ENCODE peak calls at places on chromosomes 7 and 10, in eight cellular contexts. C is fibroblast of lung; O is right cardiac atrium; T is CD8-positive, alpha-beta T cell; Z is dorsolateral prefrontal cortex; A is mesendoderm; B is AG04450; M is IMR-90. H is an unnamed sample.

GRCh38 chr10:28248092-28248491 is 54.8 kb downstream of the MPP7 start:
- DNase-seq in M (peak), Z (no peak), B (no peak), C (peak), A (no peak), O (no peak), T (no peak), H (no peak)

GRCh38 chr7:152860302-152860701 is 100.8 kb downstream of the ACTR3B start:
- DNase-seq in Z (no peak), M (no peak), C (no peak), O (no peak), B (no peak), T (no peak), A (no peak), H (no peak)

GRCh38 chr7:44471850-44472249 is 18.6 kb downstream of the NUDCD3 start:
- DNase-seq in B (no peak), M (no peak), C (peak), A (peak), T (no peak), O (no peak), Z (no peak), H (no peak)

GRCh38 chr7:26188291-26188999 is 12.1 kb downstream of the HNRNPA2B1 start:
- DNase-seq in B (no peak), Z (no peak), M (no peak), A (peak), T (no peak), O (no peak), C (no peak), H (no peak)

GRCh38 chr10:94192974-94193373 is 169.8 kb downstream of the NOC3L start:
- DNase-seq in B (no peak), Z (no peak), A (no peak), M (no peak), T (no peak), C (no peak), O (no peak), H (no peak)

GRCh38 chr10:133249975-133250754 is 12.5 kb downstream of the VENTX start:
- DNase-seq in O (no peak), B (no peak), A (no peak), T (no peak), C (no peak), M (no peak), Z (no peak), H (no peak)

GRCh38 chr10:110326351-110327032 is 21.8 kb upstream of the SMNDC1 start:
- DNase-seq in T (no peak), O (no peak), Z (no peak), B (peak), A (no peak), C (peak), M (peak), H (no peak)

GRCh38 chr10:8913720-8914119 is 859.2 kb downstream of the GATA3 start:
- DNase-seq in C (peak), B (no peak), A (no peak), Z (no peak), T (no peak), O (no peak), M (no peak), H (no peak)

GRCh38 chr10:113463777-113464176 is 89.1 kb upstream of the HABP2 start:
- DNase-seq in T (no peak), M (peak), B (no peak), Z (no peak), A (no peak), O (no peak), C (peak), H (no peak)

GRCh38 chr10:114544045-114544659 is 113.9 kb downstream of the ABLIM1 start:
- DNase-seq in Z (no peak), O (no peak), B (no peak), T (peak), C (no peak), A (no peak), M (no peak), H (peak)

GRCh38 chr10:30488319-30488718 is 54.3 kb downstream of the MAP3K8 start:
- DNase-seq in O (no peak), Z (no peak), M (no peak), C (no peak), T (no peak), B (no peak), A (no peak), H (no peak)

GRCh38 chr10:116385994-116386809 is 41.4 kb upstream of the PNLIPRP3 start:
- DNase-seq in M (peak), T (no peak), B (no peak), Z (no peak), O (no peak), C (peak), A (peak), H (no peak)

GRCh38 chr10:78594938-78595645 is 473.7 kb upstream of the ZMIZ1 start:
- DNase-seq in B (no peak), C (no peak), T (no peak), A (no peak), M (no peak), O (no peak), Z (no peak), H (no peak)

GRCh38 chr7:91263359-91264082 is 712 bp upstream of the FZD1 start:
- DNase-seq in B (no peak), M (no peak), T (no peak), Z (peak), O (peak), C (no peak), A (no peak), H (no peak)

GRCh38 chr7:95927781-95928180 is 155.4 kb downstream of the DYNC1I1 start:
- DNase-seq in T (no peak), C (no peak), B (no peak), M (no peak), Z (no peak), A (no peak), O (peak), H (no peak)

GRCh38 chr7:111438369-111439289 is 123.7 kb downstream of the IMMP2L start:
- DNase-seq in T (no peak), M (peak), B (peak), A (peak), C (peak), O (no peak), Z (no peak), H (no peak)

GRCh38 chr10:69337312-69338132 is 59.2 kb downstream of the HK1 start:
- DNase-seq in B (peak), O (no peak), C (peak), M (peak), A (peak), Z (no peak), T (no peak), H (no peak)

GRCh38 chr10:122328676-122329075 is 45.8 kb upstream of the PLEKHA1 start:
- DNase-seq in B (no peak), Z (no peak), C (no peak), T (no peak), A (no peak), O (no peak), M (no peak), H (no peak)

GRCh38 chr7:157253850-157254249 is 83.0 kb upstream of the DNAJB6 start:
- DNase-seq in C (no peak), Z (peak), M (no peak), T (no peak), A (no peak), B (no peak), O (peak), H (no peak)

GRCh38 chr10:133359554-133359971 is 1.7 kb upstream of the FUOM start:
- DNase-seq in T (peak), M (no peak), B (no peak), Z (no peak), O (no peak), C (no peak), A (no peak), H (no peak)

DNA sequence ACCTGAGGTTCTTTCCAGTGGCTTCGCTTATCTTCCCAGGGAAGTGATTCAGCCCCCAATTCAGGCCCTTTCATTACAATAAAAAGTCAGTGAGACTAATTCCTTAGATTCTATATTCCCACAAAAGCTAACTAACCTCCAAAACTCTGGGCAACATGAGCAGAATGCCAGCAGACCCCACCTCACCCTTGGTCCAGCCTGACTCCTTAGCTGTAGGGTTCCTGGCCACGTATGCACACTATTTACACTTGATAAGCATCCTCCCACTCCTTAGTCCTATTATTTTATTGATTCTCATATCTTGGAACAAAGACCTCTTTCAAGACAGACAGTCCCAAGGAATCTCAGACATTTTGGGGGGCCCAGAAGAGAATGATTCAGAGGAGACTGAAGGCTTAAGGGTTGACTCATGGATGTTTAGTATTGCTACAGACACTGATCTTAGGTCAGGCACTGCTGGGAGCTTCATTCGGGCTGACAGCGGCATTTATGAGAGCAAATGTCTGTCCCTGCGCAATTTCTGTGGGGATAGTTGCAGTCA is 162.6 kb upstream of the GDF10 start:
- DNase-seq in C (peak), B (peak), O (no peak), Z (no peak), T (no peak), M (peak), A (no peak), H (no peak)
- H3K27ac ChIP-seq in C (peak), B (peak), O (no peak), Z (no peak), T (no peak), M (peak), A (no peak), H (no peak)

DNA sequence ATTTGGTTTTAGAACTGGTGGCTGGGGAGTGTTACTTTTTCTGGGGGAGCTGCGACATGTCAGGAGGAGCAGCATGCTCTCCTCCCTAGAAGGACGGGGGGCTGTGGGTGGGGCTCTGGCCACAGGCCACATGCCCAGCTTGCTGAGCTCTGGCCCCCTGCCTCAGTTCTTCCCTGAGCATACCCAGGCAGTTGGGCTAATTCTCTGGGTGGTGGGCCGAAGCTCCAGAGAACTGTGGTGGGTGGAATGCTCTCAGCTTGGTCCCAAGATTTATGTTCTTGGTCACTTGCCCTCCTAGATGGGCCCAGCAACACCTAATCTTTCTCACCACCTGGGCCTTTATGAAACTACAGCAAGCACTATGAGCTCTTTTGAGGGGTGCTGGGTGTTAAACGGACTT is 5.1 kb upstream of the ZNF775 start:
- DNase-seq in Z (no peak), T (no peak), C (no peak), A (no peak), M (no peak), B (no peak), O (no peak), H (no peak)
- H3K27ac ChIP-seq in Z (no peak), T (no peak), C (no peak), A (peak), M (no peak), B (no peak), O (no peak), H (peak)

GRCh38 chr10:68127995-68128394 is 18.7 kb downstream of the MYPN start:
- DNase-seq in Z (no peak), A (no peak), M (no peak), O (no peak), T (no peak), B (no peak), C (no peak), H (no peak)

GRCh38 chr10:68135362-68135761 is 26.1 kb downstream of the MYPN start:
- DNase-seq in T (no peak), C (peak), O (no peak), Z (no peak), M (peak), B (no peak), A (no peak), H (no peak)

GRCh38 chr10:68133553-68133952 is 24.3 kb downstream of the MYPN start:
- DNase-seq in T (no peak), M (peak), C (peak), O (peak), Z (no peak), B (no peak), A (no peak), H (no peak)

GRCh38 chr10:68135922-68136718 is 26.8 kb downstream of the MYPN start:
- DNase-seq in M (peak), Z (no peak), T (no peak), C (peak), B (no peak), A (peak), O (no peak), H (no peak)

DNA sequence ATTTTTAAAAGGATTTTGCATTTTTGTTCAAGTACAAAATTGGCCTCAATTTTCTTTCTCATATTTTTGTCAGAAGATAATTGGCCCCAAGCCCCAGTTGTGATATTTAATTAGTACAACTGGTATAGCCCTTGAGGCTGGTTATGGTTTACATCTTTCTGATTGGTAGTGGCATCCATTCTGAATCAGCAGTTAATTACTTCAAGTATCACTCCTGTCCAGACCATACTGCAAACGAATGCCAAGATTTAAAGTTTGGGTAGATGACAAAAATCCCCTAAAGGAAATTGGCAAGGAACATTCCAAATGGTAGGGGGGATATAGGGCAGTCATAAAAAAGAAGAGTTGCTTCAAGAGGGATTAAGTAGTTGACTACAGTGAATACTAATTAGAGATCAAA is 23.1 kb downstream of the MYPN start:
- DNase-seq in A (no peak), O (no peak), M (no peak), T (no peak), C (no peak), B (no peak), Z (no peak), H (no peak)
- H3K27ac ChIP-seq in A (no peak), O (no peak), M (no peak), T (no peak), C (no peak), B (no peak), Z (no peak), H (no peak)

GRCh38 chr7:121003986-121004685 is 15.6 kb downstream of the CPED1 start:
- DNase-seq in O (peak), A (no peak), B (no peak), M (no peak), C (no peak), Z (no peak), T (no peak), H (no peak)
- H3K27ac ChIP-seq in O (no peak), A (no peak), B (no peak), M (no peak), C (no peak), Z (no peak), T (no peak), H (no peak)

GRCh38 chr10:85508159-85508558 is 858.4 kb downstream of the GRID1 start:
- DNase-seq in B (no peak), O (no peak), A (no peak), M (no peak), T (no peak), Z (no peak), C (no peak), H (no peak)
- H3K27ac ChIP-seq in B (no peak), O (no peak), A (no peak), M (no peak), T (no peak), Z (no peak), C (no peak), H (no peak)

GRCh38 chr7:46220066-46220630 is 299.1 kb upstream of the IGFBP3 start:
- DNase-seq in A (no peak), Z (no peak), T (no peak), B (no peak), C (peak), M (peak), O (no peak), H (no peak)
- H3K27ac ChIP-seq in A (no peak), Z (no peak), T (no peak), B (no peak), C (no peak), M (no peak), O (no peak), H (no peak)

GRCh38 chr7:155312653-155313052 is 15.0 kb downstream of the INSIG1 start:
- DNase-seq in M (no peak), A (no peak), C (no peak), B (no peak), Z (no peak), O (no peak), T (no peak), H (no peak)
- H3K27ac ChIP-seq in M (no peak), A (no peak), C (no peak), B (no peak), Z (no peak), O (no peak), T (no peak), H (no peak)

DNA sequence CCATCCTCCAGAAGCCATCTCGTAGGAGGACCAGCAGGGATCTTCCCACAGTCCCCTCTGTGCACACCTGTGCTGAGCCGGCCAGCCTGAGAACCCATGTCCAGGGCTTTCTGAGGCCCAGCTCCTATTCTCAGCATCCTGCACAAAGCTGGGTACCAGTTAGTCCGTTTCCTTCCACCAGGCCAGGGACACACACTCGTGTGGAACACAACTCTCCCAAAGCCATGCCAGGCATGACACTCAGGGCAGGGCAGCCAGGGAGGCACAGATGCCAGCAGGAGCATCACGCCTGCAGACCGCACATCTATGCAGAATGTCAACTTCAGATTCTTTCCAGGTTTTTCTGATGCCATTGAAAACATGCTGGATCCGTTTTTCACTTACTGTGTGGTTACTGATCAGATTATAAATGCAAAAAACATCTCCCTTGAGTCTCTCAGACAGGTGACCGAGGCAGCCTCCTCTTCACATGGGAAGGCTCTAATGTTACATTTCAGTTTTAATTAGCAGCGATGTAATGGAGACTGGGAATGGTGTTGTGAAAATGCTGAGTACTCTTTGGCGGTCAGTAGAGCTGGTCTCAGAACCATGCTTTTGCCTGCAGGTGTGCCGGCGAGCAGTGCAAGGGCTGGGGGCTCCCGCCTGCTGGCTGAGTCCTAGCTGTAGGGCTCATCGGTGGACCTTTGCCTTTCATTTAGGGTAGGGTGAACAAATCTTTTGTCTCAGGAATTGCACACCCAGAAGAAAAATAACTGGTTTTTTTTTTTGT is 3.3 kb upstream of the SUN1 start:
- DNase-seq in A (no peak), C (no peak), M (no peak), B (no peak), T (no peak), O (no peak), Z (no peak), H (no peak)
- H3K27ac ChIP-seq in A (no peak), C (no peak), M (no peak), B (no peak), T (no peak), O (no peak), Z (no peak), H (no peak)

GRCh38 chr10:102780246-102780645 is 36.5 kb downstream of the WBP1L start:
- DNase-seq in O (no peak), M (peak), B (no peak), Z (no peak), T (no peak), A (no peak), C (peak), H (no peak)

GRCh38 chr10:102781921-102782542 is 38.3 kb downstream of the WBP1L start:
- DNase-seq in M (peak), A (no peak), B (no peak), Z (no peak), T (no peak), C (peak), O (no peak), H (no peak)

GRCh38 chr10:102783541-102783930 is 39.8 kb downstream of the WBP1L start:
- DNase-seq in Z (no peak), B (no peak), A (no peak), C (no peak), T (no peak), O (no peak), M (no peak), H (no peak)

GRCh38 chr10:102781089-102781920 is 37.6 kb downstream of the WBP1L start:
- DNase-seq in Z (no peak), C (no peak), T (no peak), O (no peak), B (no peak), A (peak), M (no peak), H (no peak)

GRCh38 chr10:102782698-102783540 is 39.2 kb downstream of the WBP1L start:
- DNase-seq in T (no peak), M (peak), A (peak), O (peak), C (peak), Z (no peak), B (peak), H (no peak)
- H3K27ac ChIP-seq in T (no peak), M (peak), A (no peak), O (peak), C (peak), Z (peak), B (peak), H (no peak)

GRCh38 chr10:119653209-119653608 is 2.0 kb downstream of the BAG3 start:
- DNase-seq in A (no peak), O (no peak), M (peak), Z (no peak), T (no peak), C (no peak), B (no peak), H (no peak)

GRCh38 chr10:119652361-119652760 is 1.2 kb downstream of the BAG3 start:
- DNase-seq in Z (no peak), A (no peak), O (no peak), C (peak), B (peak), T (no peak), M (peak), H (no peak)

GRCh38 chr10:119656760-119657159 is 5.6 kb downstream of the BAG3 start:
- DNase-seq in O (no peak), A (peak), Z (no peak), M (no peak), C (no peak), T (no peak), B (no peak), H (no peak)

GRCh38 chr10:119655566-119656001 is 4.4 kb downstream of the BAG3 start:
- DNase-seq in A (no peak), C (peak), B (peak), Z (no peak), O (peak), T (peak), M (peak), H (peak)

GRCh38 chr10:119654540-119654939 is 3.4 kb downstream of the BAG3 start:
- DNase-seq in T (no peak), M (no peak), Z (no peak), O (peak), B (no peak), C (no peak), A (peak), H (no peak)
- H3K27ac ChIP-seq in T (no peak), M (peak), Z (peak), O (peak), B (peak), C (peak), A (no peak), H (no peak)